ENCODE peak calls at places on chromosomes 1 and 21, in nine cellular contexts. I is suprapubic skin; T is naive thymus-derived CD4-positive, alpha-beta T cell; F is AG04450; A is ovary; C is cardiac muscle cell; V is breast epithelium; J is CD8-positive, alpha-beta memory T cell; U is heart right ventricle. W is an unnamed sample.

GRCh38 chr1:15584489-15585363 is at the start of gene AGMAT:
- DNase-seq in I (no peak), T (peak; percentile 76), F (no peak), A (peak; percentile 47), C (peak; percentile 45), V (no peak), J (peak; percentile 66), U (peak; percentile 29), W (peak; percentile 18)

GRCh38 chr1:6508876-6509602 is 17.6 kb upstream of the PLEKHG5 start:
- DNase-seq in I (no peak), T (no peak), F (no peak), A (no peak), C (no peak), V (no peak), J (peak; percentile 39), U (peak; percentile 9), W (no peak)

GRCh38 chr1:44212355-44213221 is 683 bp upstream of the DMAP1 start:
- DNase-seq in I (no peak), T (peak; percentile 37), F (no peak), A (no peak), C (no peak), V (no peak), J (peak; percentile 59), U (no peak), W (no peak)

GRCh38 chr21:35178812-35179211 is 129.7 kb upstream of the RUNX1 start:
- DNase-seq in I (no peak), T (no peak), F (no peak), A (no peak), C (no peak), V (no peak), J (no peak), U (no peak), W (no peak)

GRCh38 chr1:59150537-59151386 is 146.1 kb upstream of the FGGY start:
- DNase-seq in I (peak; percentile 87), T (peak; percentile 32), F (peak; percentile 99), A (peak; percentile 74), C (peak; percentile 98), V (peak; percentile 47), J (no peak), U (peak; percentile 67), W (peak; percentile 95)

GRCh38 chr1:78291872-78292271 is 198.9 kb upstream of the PTGFR start:
- DNase-seq in I (no peak), T (no peak), F (no peak), A (no peak), C (no peak), V (no peak), J (no peak), U (no peak), W (no peak)

GRCh38 chr21:44377922-44378645 is 24.7 kb downstream of the TRPM2 start:
- DNase-seq in I (no peak), T (peak; percentile 13), F (no peak), A (no peak), C (no peak), V (no peak), J (no peak), U (no peak), W (no peak)

GRCh38 chr1:205255941-205256780 is 28.4 kb downstream of the TMCC2 start:
- DNase-seq in I (peak; percentile 93), T (peak; percentile 84), F (peak; percentile 59), A (peak; percentile 93), C (peak; percentile 89), V (peak; percentile 88), J (peak; percentile 86), U (peak; percentile 90), W (peak; percentile 92)

GRCh38 chr1:59377350-59377904 is 80.5 kb downstream of the FGGY start:
- DNase-seq in I (no peak), T (no peak), F (no peak), A (no peak), C (no peak), V (no peak), J (no peak), U (no peak), W (no peak)

GRCh38 chr1:15992582-15993500 is 11.2 kb upstream of the SRARP start:
- DNase-seq in I (no peak), T (no peak), F (no peak), A (no peak), C (no peak), V (no peak), J (no peak), U (no peak), W (no peak)

GRCh38 chr1:7409278-7409677 is 361.8 kb upstream of the VAMP3 start:
- DNase-seq in I (peak; percentile 41), T (peak; percentile 11), F (no peak), A (peak; percentile 7), C (no peak), V (peak; percentile 5), J (peak; percentile 20), U (no peak), W (no peak)

GRCh38 chr1:171931752-171932151 is 90.5 kb downstream of the DNM3 start:
- DNase-seq in I (no peak), T (no peak), F (no peak), A (no peak), C (no peak), V (no peak), J (no peak), U (no peak), W (no peak)

GRCh38 chr1:173639102-173639501 is 4.0 kb downstream of the TEX50 start:
- DNase-seq in I (no peak), T (no peak), F (no peak), A (no peak), C (no peak), V (no peak), J (no peak), U (no peak), W (no peak)

GRCh38 chr1:201896951-201897391 is 8.3 kb downstream of the SHISA4 start:
- DNase-seq in I (no peak), T (no peak), F (no peak), A (no peak), C (peak; percentile 29), V (no peak), J (no peak), U (no peak), W (peak; percentile 50)

DNA sequence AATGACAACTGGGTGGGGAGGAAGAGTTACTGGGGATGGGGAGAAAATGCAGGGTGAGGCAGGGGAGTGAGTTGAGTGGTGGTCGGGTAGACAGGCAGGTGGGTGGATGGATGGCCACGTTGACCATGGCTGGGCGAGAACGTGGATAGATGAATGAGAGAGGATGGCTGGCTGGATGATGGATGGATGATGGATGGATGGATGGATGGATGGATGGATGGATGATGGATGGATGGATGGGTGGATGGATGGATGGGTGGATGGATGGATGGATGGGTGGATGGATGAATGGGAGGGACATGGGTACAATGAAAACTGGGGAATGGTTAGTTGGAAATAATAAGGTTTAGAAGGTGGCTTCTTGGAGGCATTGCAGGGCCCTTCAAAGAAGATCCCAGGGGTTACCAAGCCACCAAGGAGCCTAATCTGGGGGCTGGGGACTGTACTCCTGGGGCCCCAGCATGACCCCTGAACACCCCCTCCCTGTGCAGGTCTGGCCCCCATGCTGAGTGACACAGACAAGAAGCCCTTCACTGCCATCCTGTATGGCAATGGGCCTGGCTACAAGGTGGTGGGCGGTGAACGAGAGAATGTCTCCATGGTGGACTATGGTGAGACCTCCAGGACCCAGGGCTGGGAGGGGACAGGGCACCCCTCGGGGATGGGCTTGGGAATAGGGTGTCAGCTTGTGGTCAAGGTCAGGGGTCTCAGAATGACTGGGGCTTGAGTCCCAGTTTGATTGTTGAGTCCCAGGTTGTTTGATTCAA is 67.0 kb downstream of the ALPL start:
- DNase-seq in I (no peak), T (no peak), F (no peak), A (no peak), C (no peak), V (no peak), J (no peak), U (no peak), W (no peak)
- H3K4me3 ChIP-seq in I (no peak overlapping the region), T (no peak overlapping the region), F (no peak overlapping the region), A (no peak overlapping the region), C (no peak overlapping the region), V (no peak overlapping the region), J (no peak overlapping the region), U (no peak overlapping the region), W (no peak overlapping the region)

DNA sequence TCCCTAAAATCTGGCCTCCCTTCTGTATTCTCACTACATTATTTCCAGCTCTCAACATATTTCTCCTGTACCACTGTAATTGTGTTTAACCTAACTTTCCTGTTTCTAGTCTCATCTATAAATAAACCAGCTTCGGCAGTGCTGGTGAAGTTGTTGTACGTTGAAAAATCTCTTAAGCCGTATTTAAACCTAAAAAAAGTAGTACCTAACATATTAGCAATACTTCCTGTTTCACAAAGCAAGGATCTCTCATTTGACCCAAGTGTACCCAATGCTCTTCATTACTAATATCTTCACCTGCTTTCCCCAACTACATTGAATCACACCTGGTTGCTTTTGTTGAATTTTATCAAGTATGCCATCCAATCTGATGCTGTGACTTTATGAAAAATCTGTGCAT is 42.2 kb upstream of the RGS21 start:
- DNase-seq in I (no peak), T (no peak), F (no peak), A (no peak), C (no peak), V (no peak), J (no peak), U (no peak), W (no peak)
- H3K4me3 ChIP-seq in I (no peak overlapping the region), T (no peak overlapping the region), F (no peak overlapping the region), A (no peak overlapping the region), C (no peak overlapping the region), V (no peak overlapping the region), J (no peak overlapping the region), U (no peak overlapping the region), W (no peak overlapping the region)

DNA sequence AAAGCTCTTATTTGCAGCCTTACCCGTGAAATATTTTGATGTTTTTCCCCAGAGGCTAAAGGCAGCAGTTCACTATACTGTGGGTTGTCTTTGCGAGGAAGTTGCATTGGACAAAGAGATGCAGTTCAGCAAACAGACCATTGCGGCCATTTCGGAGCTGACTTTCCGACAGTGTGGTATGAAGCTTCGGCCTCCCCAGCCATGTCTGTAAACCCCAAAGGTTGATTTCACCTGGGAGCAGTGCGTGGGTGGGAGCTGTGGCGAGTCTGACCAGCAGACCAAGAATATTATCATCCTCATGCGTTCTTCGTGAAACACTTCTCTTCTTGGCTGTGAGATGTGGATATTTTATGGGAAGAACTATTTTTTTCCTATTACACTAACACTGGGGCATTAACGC is 3.6 kb downstream of the CENPS start:
- DNase-seq in I (no peak), T (no peak), F (no peak), A (no peak), C (no peak), V (no peak), J (no peak), U (no peak), W (no peak)
- H3K4me3 ChIP-seq in I (no peak overlapping the region), T (no peak overlapping the region), F (no peak overlapping the region), A (no peak overlapping the region), C (no peak overlapping the region), V (no peak overlapping the region), J (no peak overlapping the region), U (no peak overlapping the region), W (no peak overlapping the region)

DNA sequence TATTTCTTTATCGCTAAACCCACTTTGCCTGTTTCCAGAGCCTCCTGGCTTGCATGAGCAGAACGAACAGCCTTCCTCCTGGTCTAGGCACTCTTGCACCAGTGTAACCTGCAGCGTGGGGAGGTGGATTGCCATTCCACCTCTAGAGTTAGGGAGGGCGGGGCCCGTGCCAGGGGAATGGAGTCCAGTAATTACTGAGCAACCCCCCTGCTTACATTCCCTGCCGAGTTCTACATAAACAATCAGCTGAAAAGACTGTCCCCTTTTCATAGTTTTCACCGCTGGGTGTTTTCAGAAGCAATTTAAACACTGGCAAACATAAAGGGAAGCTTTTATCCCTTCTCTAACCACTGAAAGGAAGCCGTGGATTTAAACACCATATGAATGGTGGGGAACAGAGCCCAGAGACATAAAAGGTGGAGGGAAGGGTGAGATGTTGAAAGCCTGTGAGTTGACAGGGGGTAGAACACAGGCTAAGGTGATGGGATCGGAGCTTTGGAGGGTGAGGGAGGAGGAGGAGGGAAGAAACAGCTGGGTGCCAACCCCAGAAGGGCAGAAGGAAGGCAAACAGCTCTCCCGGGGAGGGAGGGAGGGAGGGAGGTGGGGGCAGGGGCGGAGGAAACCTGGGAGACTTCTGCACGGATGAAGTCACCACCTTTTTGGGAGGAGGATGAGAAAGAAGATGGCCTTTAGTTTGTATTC is 68.0 kb upstream of the WDR26 start:
- DNase-seq in I (no peak), T (no peak), F (no peak), A (peak; percentile 32), C (peak; percentile 31), V (peak; percentile 74), J (no peak), U (peak; percentile 21), W (no peak)
- H3K4me3 ChIP-seq in I (peak overlapping the region; percentile 31), T (no peak overlapping the region), F (peak overlapping the region; percentile 12), A (no peak overlapping the region), C (no peak overlapping the region), V (no peak overlapping the region), J (no peak overlapping the region), U (no peak overlapping the region), W (no peak overlapping the region)

W was measured in adipocyte.